ENCODE peak calls at places on chromosomes 2 and 18, in four cellular contexts. Z, X, R and V are unnamed samples.

GRCh38 chr2:117942958-117943672 is 70.8 kb downstream of the CCDC93 start:
- DNase-seq in Z (no peak), R (no peak), X (no peak), V (peak; percentile 92)

GRCh38 chr2:234488913-234489451 is 7.9 kb downstream of the ARL4C start:
- DNase-seq in Z (peak; percentile 37), R (no peak), X (peak; percentile 52), V (no peak)

GRCh38 chr2:104876606-104877005 is 22.7 kb downstream of the POU3F3 start:
- DNase-seq in R (no peak), Z (no peak), X (no peak), V (no peak)

GRCh38 chr2:80145499-80145898 is 159.1 kb downstream of the LRRTM1 start:
- DNase-seq in R (no peak), Z (no peak), X (no peak), V (no peak)

GRCh38 chr2:64479259-64480198 is 25.6 kb downstream of the LGALSL start:
- DNase-seq in R (no peak), Z (no peak), X (no peak), V (no peak)

GRCh38 chr2:240760121-240760520 is 59.9 kb downstream of the KIF1A start:
- DNase-seq in X (no peak), Z (no peak), R (no peak), V (no peak)

GRCh38 chr2:66437055-66437454 is 2.1 kb downstream of the MEIS1 start:
- DNase-seq in Z (no peak), X (no peak), R (no peak), V (no peak)

GRCh38 chr18:63844254-63844653 is 43.3 kb upstream of the SERPINB2 start:
- DNase-seq in Z (peak; percentile 15), R (no peak), X (no peak), V (peak; percentile 43)

GRCh38 chr2:151817929-151818328 is 10.3 kb downstream of the ARL5A start:
- DNase-seq in Z (no peak), R (no peak), X (no peak), V (no peak)

GRCh38 chr2:33342705-33343104 is 133.7 kb upstream of the RASGRP3 start:
- DNase-seq in X (no peak), R (no peak), Z (no peak), V (no peak)

GRCh38 chr2:63840081-63840784 is 1.5 kb upstream of the UGP2 start:
- DNase-seq in Z (peak; percentile 20), R (no peak), X (peak; percentile 4), V (no peak)

GRCh38 chr2:31234690-31235503 is 945 bp downstream of the EHD3 start:
- DNase-seq in Z (no peak), X (no peak), R (no peak), V (no peak)

GRCh38 chr18:54871231-54871630 is 43.0 kb downstream of the RAB27B start:
- DNase-seq in R (no peak), Z (no peak), X (no peak), V (no peak)

GRCh38 chr2:191927991-191928390 is 81.1 kb upstream of the CAVIN2 start:
- DNase-seq in X (no peak), R (no peak), Z (no peak), V (no peak)

GRCh38 chr2:8645176-8645831 is 36.6 kb upstream of the ID2 start:
- DNase-seq in X (no peak), R (no peak), Z (no peak), V (no peak)